ENCODE peak calls at places on chromosomes 3 and 15, in six cellular contexts. C is gastrocnemius medialis, B is KBM-7, H is skeletal muscle cell, K is HT-29, D is kidney epithelial cell. F is an unnamed sample.

GRCh38 chr3:12193485-12194165 is 34.9 kb upstream of the TIMP4 start:
- DNase-seq in H (peak), C (peak), B (peak), D (peak), K (peak), F (peak)

GRCh38 chr3:32640939-32641725 is 43.9 kb upstream of the CNOT10 start:
- DNase-seq in B (no peak), K (no peak), D (no peak), H (no peak), C (peak), F (no peak)

GRCh38 chr3:14275962-14276909 is 97.6 kb downstream of the LSM3 start:
- DNase-seq in K (no peak), C (no peak), H (no peak), B (no peak), D (no peak), F (no peak)

GRCh38 chr15:36970522-36970921 is 129.8 kb downstream of the MEIS2 start:
- DNase-seq in H (no peak), K (peak), B (no peak), C (no peak), D (no peak), F (no peak)

GRCh38 chr3:168952551-168952950 is 711.0 kb downstream of the MECOM start:
- DNase-seq in D (no peak), B (peak), C (no peak), H (peak), K (peak), F (peak)

GRCh38 chr3:21839592-21839991 is 88.6 kb upstream of the ZNF385D start:
- DNase-seq in B (peak), C (peak), K (peak), D (peak), H (peak), F (peak)

GRCh38 chr3:113156816-113157333 is 54.5 kb upstream of the BOC start:
- DNase-seq in K (no peak), D (no peak), C (no peak), B (no peak), H (no peak), F (no peak)

GRCh38 chr15:68201879-68202261 is 3.3 kb downstream of the CALML4 start:
- DNase-seq in D (no peak), H (no peak), C (no peak), B (no peak), K (no peak), F (no peak)

GRCh38 chr15:31399544-31400171 is 73.0 kb downstream of the KLF13 start:
- DNase-seq in D (no peak), K (no peak), C (no peak), H (no peak), B (no peak), F (no peak)

GRCh38 chr15:43534897-43535296 is 17.5 kb downstream of the MAP1A start:
- DNase-seq in D (no peak), H (no peak), C (no peak), B (no peak), K (no peak), F (no peak)

GRCh38 chr3:188272481-188273372 is 118.8 kb downstream of the LPP start:
- DNase-seq in B (no peak), K (no peak), H (no peak), D (no peak), C (no peak), F (no peak)

GRCh38 chr3:67863869-67864268 is 209.5 kb upstream of the SUCLG2 start:
- DNase-seq in H (no peak), K (peak), D (no peak), B (peak), C (no peak), F (no peak)